ENCODE peak calls at places on chromosome 4, in five cellular contexts. N is GM12892, U is SK-N-SH, O is K562, F is H1. K is an unnamed sample.

GRCh38 chr4:99507762-99508161 is 3.1 kb upstream of the C4orf17 start:
- DNase-seq in N (no peak), U (no peak), O (no peak), F (no peak), K (no peak)

GRCh38 chr4:139558235-139559094 is 2.4 kb upstream of the SETD7 start:
- DNase-seq in N (no peak), U (no peak), O (no peak), F (no peak), K (no peak)

GRCh38 chr4:7326306-7326692 is 108.4 kb downstream of the PSAPL1 start:
- DNase-seq in N (no peak), U (no peak), O (no peak), F (no peak), K (no peak)

GRCh38 chr4:162015090-162015489 is 148.7 kb downstream of the FSTL5 start:
- DNase-seq in N (no peak), U (no peak), O (no peak), F (no peak), K (no peak)

GRCh38 chr4:108333353-108333920 is 164.7 kb upstream of the LEF1 start:
- DNase-seq in N (no peak), U (no peak), O (no peak), F (no peak), K (no peak)

GRCh38 chr4:2832309-2832980 is 11.2 kb upstream of the ADD1 start:
- DNase-seq in N (peak), U (peak), O (no peak), F (no peak), K (peak)

GRCh38 chr4:83285022-83285387 is 407 bp upstream of the COQ2 start:
- DNase-seq in N (no peak), U (peak), O (peak), F (no peak), K (no peak)

GRCh38 chr4:84578540-84579409 is 4.2 kb upstream of the CDS1 start:
- DNase-seq in N (no peak), U (peak), O (peak), F (no peak), K (no peak)

GRCh38 chr4:15003891-15004700 is 1.8 kb downstream of the CPEB2 start:
- DNase-seq in N (peak), U (peak), O (peak), F (no peak), K (peak)

GRCh38 chr4:79241846-79242245 is 84.0 kb downstream of the NAA11 start:
- DNase-seq in N (no peak), U (no peak), O (no peak), F (no peak), K (no peak)

GRCh38 chr4:187127456-187127855 is 403.8 kb upstream of the FAT1 start:
- DNase-seq in N (no peak), U (no peak), O (no peak), F (no peak), K (no peak)

GRCh38 chr4:113050361-113050760 is 908 bp downstream of the ANK2 start:
- DNase-seq in N (no peak), U (no peak), O (no peak), F (peak), K (no peak)

GRCh38 chr4:187499961-187500360 is 495.6 kb upstream of the ZFP42 start:
- DNase-seq in N (no peak), U (no peak), O (no peak), F (no peak), K (no peak)

GRCh38 chr4:8540586-8540985 is 39.6 kb upstream of the GPR78 start:
- DNase-seq in N (no peak), U (no peak), O (no peak), F (no peak), K (no peak)

GRCh38 chr4:54513231-54513630 is 144.5 kb upstream of the KIT start:
- DNase-seq in N (no peak), U (no peak), O (no peak), F (no peak), K (no peak)

GRCh38 chr4:168183717-168184571 is 91.6 kb downstream of the ANXA10 start:
- DNase-seq in N (no peak), U (peak), O (no peak), F (no peak), K (no peak)

GRCh38 chr4:11729548-11729947 is 300.9 kb upstream of the HS3ST1 start:
- DNase-seq in N (no peak), U (no peak), O (no peak), F (no peak), K (no peak)

GRCh38 chr4:155735506-155735905 is 23.3 kb upstream of the GUCY1B1 start:
- DNase-seq in N (no peak), U (no peak), O (no peak), F (no peak), K (no peak)

GRCh38 chr4:152501846-152502536 is 33.9 kb downstream of the FBXW7 start:
- DNase-seq in N (no peak), U (no peak), O (no peak), F (no peak), K (no peak)

GRCh38 chr4:2914220-2915126 is 48.7 kb downstream of the NOP14 start:
- DNase-seq in N (no peak), U (no peak), O (no peak), F (no peak), K (no peak)

GRCh38 chr4:153518637-153519384 is 52.7 kb downstream of the TMEM131L start:
- DNase-seq in N (no peak), U (no peak), O (no peak), F (no peak), K (no peak)

GRCh38 chr4:26590639-26591038 is 6.8 kb downstream of the TBC1D19 start:
- DNase-seq in N (no peak), U (no peak), O (no peak), F (no peak), K (no peak)

GRCh38 chr4:5420266-5420665 is 288.1 kb downstream of the EVC2 start:
- DNase-seq in N (no peak), U (no peak), O (no peak), F (no peak), K (no peak)

GRCh38 chr4:25535701-25536473 is 119.8 kb upstream of the SLC34A2 start:
- DNase-seq in N (no peak), U (no peak), O (no peak), F (no peak), K (no peak)

GRCh38 chr4:3346146-3346545 is 53.3 kb downstream of the RGS12 start:
- DNase-seq in N (no peak), U (peak), O (peak), F (no peak), K (peak)

GRCh38 chr4:4655011-4655410 is 113.2 kb upstream of the STX18 start:
- DNase-seq in N (no peak), U (no peak), O (no peak), F (no peak), K (no peak)

GRCh38 chr4:7423801-7424552 is 10.8 kb downstream of the PSAPL1 start:
- DNase-seq in N (no peak), U (peak), O (no peak), F (no peak), K (no peak)

GRCh38 chr4:185672618-185673017 is 137.3 kb upstream of the PDLIM3 start:
- DNase-seq in N (no peak), U (no peak), O (no peak), F (no peak), K (no peak)

GRCh38 chr4:72383439-72383838 is 185.6 kb downstream of the ADAMTS3 start:
- DNase-seq in N (no peak), U (no peak), O (no peak), F (no peak), K (no peak)

GRCh38 chr4:120057416-120057815 is 9.2 kb downstream of the MAD2L1 start:
- DNase-seq in N (no peak), U (no peak), O (no peak), F (no peak), K (no peak)

GRCh38 chr4:115664285-115664684 is 550.9 kb upstream of the NDST4 start:
- DNase-seq in N (no peak), U (peak), O (no peak), F (no peak), K (no peak)

GRCh38 chr4:28225005-28225404 is 1364.4 kb downstream of the STIM2 start:
- DNase-seq in N (no peak), U (no peak), O (no peak), F (peak), K (no peak)

GRCh38 chr4:149009223-149009622 is 567.0 kb upstream of the NR3C2 start:
- DNase-seq in N (no peak), U (no peak), O (no peak), F (no peak), K (no peak)

GRCh38 chr4:172514011-172514410 is 654.6 kb upstream of the GALNT7 start:
- DNase-seq in N (no peak), U (no peak), O (no peak), F (no peak), K (no peak)

GRCh38 chr4:55547461-55547770 is 707 bp upstream of the CLOCK start:
- DNase-seq in N (no peak), U (peak), O (no peak), F (no peak), K (no peak)

GRCh38 chr4:183175631-183176232 is 76.7 kb downstream of the WWC2 start:
- DNase-seq in N (no peak), U (no peak), O (no peak), F (no peak), K (no peak)
- TF ChIP-seq TAF1 in N (no peak), U (no peak), O (no peak), F (no peak), K (no peak)

GRCh38 chr4:140863187-140863586 is 107.0 kb upstream of the TBC1D9 start:
- DNase-seq in N (no peak), U (no peak), O (no peak), F (no peak), K (no peak)

GRCh38 chr4:140862182-140862442 is 105.9 kb upstream of the TBC1D9 start:
- DNase-seq in N (no peak), U (no peak), O (no peak), F (no peak), K (no peak)

GRCh38 chr4:140858897-140859296 is 102.7 kb upstream of the TBC1D9 start:
- DNase-seq in N (no peak), U (peak), O (no peak), F (no peak), K (no peak)

GRCh38 chr4:140865253-140865652 is 109.1 kb upstream of the TBC1D9 start:
- DNase-seq in N (no peak), U (no peak), O (no peak), F (no peak), K (no peak)

DNA sequence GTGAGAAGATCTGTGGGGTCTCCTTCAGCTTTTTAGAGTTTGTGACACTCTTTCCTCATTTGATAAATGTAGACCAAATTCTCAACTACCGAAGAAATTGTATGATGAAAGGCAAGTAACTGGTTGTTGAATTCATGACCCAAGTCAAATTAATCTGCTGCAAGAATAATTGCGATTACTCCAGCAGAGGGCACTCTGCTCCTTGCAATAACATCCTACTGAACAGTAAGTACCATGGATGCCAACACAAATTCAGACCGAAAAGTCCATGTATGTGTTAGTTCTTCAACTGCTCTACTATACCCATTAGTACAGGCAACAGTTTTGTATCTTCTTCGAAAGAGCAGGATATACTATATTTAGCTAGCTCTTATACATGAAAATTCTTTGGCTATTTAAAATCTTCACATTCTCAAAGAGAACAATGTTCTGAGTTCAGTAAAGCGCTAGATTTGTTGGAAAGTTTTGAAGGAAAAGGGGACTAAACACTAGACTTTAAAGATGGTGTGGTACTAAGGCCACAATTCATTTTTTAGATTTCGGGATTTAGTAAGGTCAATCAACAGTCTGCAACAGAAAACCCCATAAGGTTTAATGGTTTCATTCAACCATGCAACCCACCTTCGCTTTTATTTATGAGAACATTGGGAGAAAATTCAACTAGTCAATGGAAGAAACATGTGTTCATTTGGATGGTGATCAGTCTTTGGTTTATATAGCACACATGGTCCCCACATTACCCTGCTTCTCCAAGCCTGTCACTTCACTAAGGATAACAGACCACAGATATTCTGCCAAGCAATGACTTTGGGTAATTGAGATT is 105.4 kb upstream of the TBC1D9 start:
- DNase-seq in N (no peak), U (peak), O (peak), F (peak), K (peak)
- TF ChIP-seq TAF1 in N (no peak), U (no peak), O (no peak), F (no peak), K (no peak)

GRCh38 chr4:125313497-125313896 is 1.3 kb upstream of the FAT4 start:
- DNase-seq in N (no peak), U (peak), O (peak), F (no peak), K (no peak)
- TF ChIP-seq TAF1 in N (no peak), U (no peak), O (no peak), F (no peak), K (no peak)

DNA sequence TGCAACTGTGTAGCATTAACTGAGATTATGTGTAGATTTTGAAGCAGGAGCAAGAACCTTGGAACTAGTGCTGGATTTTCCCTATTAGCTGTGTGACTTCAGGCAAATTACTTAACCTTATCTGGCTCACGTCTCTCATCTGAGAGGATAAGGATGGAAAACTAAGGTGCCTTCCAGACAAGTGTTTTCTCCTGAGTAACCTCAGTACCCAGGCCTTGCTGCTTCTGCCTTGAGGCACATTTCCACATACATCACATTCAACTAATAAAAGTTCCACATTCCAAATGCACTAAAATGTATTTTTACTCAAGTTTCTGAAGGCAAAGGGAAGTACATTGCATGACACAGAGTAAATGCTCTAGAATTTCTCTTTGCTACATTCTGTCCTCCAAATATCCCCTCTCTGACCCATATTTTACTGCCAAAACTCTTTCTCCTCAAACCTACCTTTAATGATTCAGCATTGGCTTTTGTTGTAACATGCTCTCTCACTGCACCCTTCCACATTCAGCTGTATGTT is 195.4 kb upstream of the ADGRL3 start:
- DNase-seq in N (no peak), U (no peak), O (no peak), F (no peak), K (no peak)
- TF ChIP-seq TAF1 in N (no peak), U (no peak), O (no peak), F (no peak), K (no peak)

DNA sequence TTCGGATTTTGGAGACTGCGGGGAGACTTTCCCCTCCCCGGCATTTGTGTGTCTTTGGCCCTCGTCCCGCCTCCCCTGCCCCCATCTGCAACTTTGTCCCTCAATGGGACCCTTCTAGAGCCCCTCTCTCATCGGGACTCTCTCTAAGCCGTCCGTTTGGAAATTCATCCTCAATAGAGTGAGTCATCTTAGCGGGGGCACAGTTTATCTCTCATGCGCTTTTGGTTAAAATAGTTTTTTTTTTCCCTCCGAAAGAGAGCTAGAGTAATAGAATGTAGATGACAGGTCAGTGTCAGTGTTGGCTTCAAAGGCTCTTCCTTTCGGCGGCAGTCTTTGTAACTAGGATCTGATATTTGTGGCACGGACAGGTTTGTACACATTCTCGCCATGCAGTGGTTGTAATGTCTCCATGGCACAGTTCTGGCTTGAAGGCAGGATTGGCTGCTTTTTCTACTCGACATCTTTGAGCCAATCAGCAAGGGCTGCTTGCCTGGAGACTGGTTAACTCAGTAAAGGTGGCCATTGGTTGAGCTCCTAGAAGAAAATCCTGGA is 966 bp downstream of the N4BP2 start:
- DNase-seq in N (peak), U (peak), O (peak), F (no peak), K (peak)
- TF ChIP-seq TAF1 in N (no peak), U (peak), O (peak), F (no peak), K (peak)

K was measured in GM12891.